ENCODE peak calls at places on chromosome X, in seven cellular contexts. One of them, this sample, is unnamed.

GRCh38 chrX:41518127-41518840 is 71.1 kb downstream of the NYX start:
- DNase-seq in body of pancreas: no peak
- DNase-seq in IMR-90: no peak
- DNase-seq in brain microvascular endothelial cell: no peak
- DNase-seq in PC-3: no peak
- DNase-seq in HCT116: no peak
- DNase-seq in dorsolateral prefrontal cortex: no peak
- DNase-seq in this sample: no peak

GRCh38 chrX:133601116-133601515 is 185.8 kb upstream of the GPC4 start:
- DNase-seq in body of pancreas: no peak
- DNase-seq in IMR-90: no peak
- DNase-seq in brain microvascular endothelial cell: no peak
- DNase-seq in PC-3: no peak
- DNase-seq in HCT116: no peak
- DNase-seq in dorsolateral prefrontal cortex: no peak
- DNase-seq in this sample: no peak

GRCh38 chrX:8025705-8026104 is 98.5 kb upstream of the PNPLA4 start:
- DNase-seq in body of pancreas: no peak
- DNase-seq in IMR-90: no peak
- DNase-seq in brain microvascular endothelial cell: no peak
- DNase-seq in PC-3: no peak
- DNase-seq in HCT116: no peak
- DNase-seq in dorsolateral prefrontal cortex: no peak
- DNase-seq in this sample: no peak

GRCh38 chrX:153816821-153817220 is 13.5 kb downstream of the PDZD4 start:
- DNase-seq in body of pancreas: no peak
- DNase-seq in IMR-90: no peak
- DNase-seq in brain microvascular endothelial cell: no peak
- DNase-seq in PC-3: no peak
- DNase-seq in HCT116: no peak
- DNase-seq in dorsolateral prefrontal cortex: no peak
- DNase-seq in this sample: no peak

GRCh38 chrX:45697591-45697990 is 496.9 kb upstream of the DIPK2B start:
- DNase-seq in body of pancreas: no peak
- DNase-seq in IMR-90: peak; percentile 90
- DNase-seq in brain microvascular endothelial cell: peak; percentile 66
- DNase-seq in PC-3: peak; percentile 81
- DNase-seq in HCT116: no peak
- DNase-seq in dorsolateral prefrontal cortex: no peak
- DNase-seq in this sample: peak; percentile 8

GRCh38 chrX:14352511-14352910 is 176.8 kb upstream of the GLRA2 start:
- DNase-seq in body of pancreas: no peak
- DNase-seq in IMR-90: no peak
- DNase-seq in brain microvascular endothelial cell: no peak
- DNase-seq in PC-3: peak; percentile 3
- DNase-seq in HCT116: no peak
- DNase-seq in dorsolateral prefrontal cortex: no peak
- DNase-seq in this sample: no peak

GRCh38 chrX:37746951-37747350 is 32.9 kb upstream of the CYBB start:
- DNase-seq in body of pancreas: no peak
- DNase-seq in IMR-90: no peak
- DNase-seq in brain microvascular endothelial cell: no peak
- DNase-seq in PC-3: no peak
- DNase-seq in HCT116: no peak
- DNase-seq in dorsolateral prefrontal cortex: no peak
- DNase-seq in this sample: no peak

GRCh38 chrX:1093112-1093511 is 119.3 kb downstream of the CRLF2 start:
- DNase-seq in body of pancreas: no peak
- DNase-seq in IMR-90: no peak
- DNase-seq in brain microvascular endothelial cell: no peak
- DNase-seq in PC-3: no peak
- DNase-seq in HCT116: no peak
- DNase-seq in dorsolateral prefrontal cortex: no peak
- DNase-seq in this sample: no peak

GRCh38 chrX:44244008-44244407 is 99.5 kb downstream of the EFHC2 start:
- DNase-seq in body of pancreas: no peak
- DNase-seq in IMR-90: peak; percentile 29
- DNase-seq in brain microvascular endothelial cell: peak; percentile 27
- DNase-seq in PC-3: peak; percentile 60
- DNase-seq in HCT116: peak; percentile 12
- DNase-seq in dorsolateral prefrontal cortex: no peak
- DNase-seq in this sample: no peak

GRCh38 chrX:132488092-132488749 is 617 bp downstream of the MBNL3 start:
- DNase-seq in body of pancreas: peak; percentile 14
- DNase-seq in IMR-90: peak; percentile 10
- DNase-seq in brain microvascular endothelial cell: no peak
- DNase-seq in PC-3: peak; percentile 41
- DNase-seq in HCT116: no peak
- DNase-seq in dorsolateral prefrontal cortex: no peak
- DNase-seq in this sample: peak; percentile 35

GRCh38 chrX:136112286-136112685 is 35.0 kb upstream of the FHL1 start:
- DNase-seq in body of pancreas: no peak
- DNase-seq in IMR-90: no peak
- DNase-seq in brain microvascular endothelial cell: no peak
- DNase-seq in PC-3: no peak
- DNase-seq in HCT116: no peak
- DNase-seq in dorsolateral prefrontal cortex: no peak
- DNase-seq in this sample: no peak

GRCh38 chrX:37690123-37690522 is 4.5 kb downstream of the XK start:
- DNase-seq in body of pancreas: no peak
- DNase-seq in IMR-90: no peak
- DNase-seq in brain microvascular endothelial cell: no peak
- DNase-seq in PC-3: no peak
- DNase-seq in HCT116: no peak
- DNase-seq in dorsolateral prefrontal cortex: no peak
- DNase-seq in this sample: no peak

GRCh38 chrX:129997081-129997480 is 14.6 kb downstream of the BCORL1 start:
- DNase-seq in body of pancreas: no peak
- DNase-seq in IMR-90: no peak
- DNase-seq in brain microvascular endothelial cell: no peak
- DNase-seq in PC-3: no peak
- DNase-seq in HCT116: no peak
- DNase-seq in dorsolateral prefrontal cortex: no peak
- DNase-seq in this sample: no peak

GRCh38 chrX:15616531-15616930 is 15.8 kb upstream of the ACE2 start:
- DNase-seq in body of pancreas: no peak
- DNase-seq in IMR-90: no peak
- DNase-seq in brain microvascular endothelial cell: no peak
- DNase-seq in PC-3: no peak
- DNase-seq in HCT116: no peak
- DNase-seq in dorsolateral prefrontal cortex: no peak
- DNase-seq in this sample: no peak

GRCh38 chrX:110172215-110172614 is 145.7 kb downstream of the AMMECR1 start:
- DNase-seq in body of pancreas: no peak
- DNase-seq in IMR-90: no peak
- DNase-seq in brain microvascular endothelial cell: no peak
- DNase-seq in PC-3: no peak
- DNase-seq in HCT116: no peak
- DNase-seq in dorsolateral prefrontal cortex: no peak
- DNase-seq in this sample: no peak
- H3K27me3 ChIP-seq in body of pancreas: no peaks in the 10 kb centered on the region
- H3K27me3 ChIP-seq in IMR-90: no peaks in the 10 kb centered on the region
- H3K27me3 ChIP-seq in brain microvascular endothelial cell: no peaks in the 10 kb centered on the region
- H3K27me3 ChIP-seq in PC-3: no peaks in the 10 kb centered on the region
- H3K27me3 ChIP-seq in HCT116: no peaks in the 10 kb centered on the region
- H3K27me3 ChIP-seq in dorsolateral prefrontal cortex: no peaks in the 10 kb centered on the region
- H3K27me3 ChIP-seq in this sample: no peaks in the 10 kb centered on the region

GRCh38 chrX:40169193-40170086 is 71.7 kb upstream of the BCOR start:
- DNase-seq in body of pancreas: no peak
- DNase-seq in IMR-90: peak; percentile 75
- DNase-seq in brain microvascular endothelial cell: peak; percentile 77
- DNase-seq in PC-3: peak; percentile 85
- DNase-seq in HCT116: peak; percentile 78
- DNase-seq in dorsolateral prefrontal cortex: peak; percentile 29
- DNase-seq in this sample: no peak
- H3K27me3 ChIP-seq in body of pancreas: no peaks in the 10 kb centered on the region
- H3K27me3 ChIP-seq in IMR-90: peaks cover 20% of the 10 kb centered on the region
- H3K27me3 ChIP-seq in brain microvascular endothelial cell: no peaks in the 10 kb centered on the region
- H3K27me3 ChIP-seq in PC-3: no peaks in the 10 kb centered on the region
- H3K27me3 ChIP-seq in HCT116: no peaks in the 10 kb centered on the region
- H3K27me3 ChIP-seq in dorsolateral prefrontal cortex: no peaks in the 10 kb centered on the region
- H3K27me3 ChIP-seq in this sample: no peaks in the 10 kb centered on the region

GRCh38 chrX:88416965-88417364 is 330.1 kb upstream of the CPXCR1 start:
- DNase-seq in body of pancreas: no peak
- DNase-seq in IMR-90: no peak
- DNase-seq in brain microvascular endothelial cell: no peak
- DNase-seq in PC-3: no peak
- DNase-seq in HCT116: no peak
- DNase-seq in dorsolateral prefrontal cortex: no peak
- DNase-seq in this sample: no peak

GRCh38 chrX:88416002-88416401 is 331.0 kb upstream of the CPXCR1 start:
- DNase-seq in body of pancreas: no peak
- DNase-seq in IMR-90: no peak
- DNase-seq in brain microvascular endothelial cell: no peak
- DNase-seq in PC-3: peak; percentile 61
- DNase-seq in HCT116: no peak
- DNase-seq in dorsolateral prefrontal cortex: no peak
- DNase-seq in this sample: no peak
- H3K27me3 ChIP-seq in body of pancreas: no peaks in the 10 kb centered on the region
- H3K27me3 ChIP-seq in IMR-90: no peaks in the 10 kb centered on the region
- H3K27me3 ChIP-seq in brain microvascular endothelial cell: no peaks in the 10 kb centered on the region
- H3K27me3 ChIP-seq in PC-3: no peaks in the 10 kb centered on the region
- H3K27me3 ChIP-seq in HCT116: no peaks in the 10 kb centered on the region
- H3K27me3 ChIP-seq in dorsolateral prefrontal cortex: no peaks in the 10 kb centered on the region
- H3K27me3 ChIP-seq in this sample: no peaks in the 10 kb centered on the region

GRCh38 chrX:110242371-110242770 is 75.5 kb downstream of the AMMECR1 start:
- DNase-seq in body of pancreas: no peak
- DNase-seq in IMR-90: no peak
- DNase-seq in brain microvascular endothelial cell: no peak
- DNase-seq in PC-3: no peak
- DNase-seq in HCT116: no peak
- DNase-seq in dorsolateral prefrontal cortex: no peak
- DNase-seq in this sample: no peak
- H3K27me3 ChIP-seq in body of pancreas: no peaks in the 10 kb centered on the region
- H3K27me3 ChIP-seq in IMR-90: peaks cover 1% of the 10 kb centered on the region
- H3K27me3 ChIP-seq in brain microvascular endothelial cell: no peaks in the 10 kb centered on the region
- H3K27me3 ChIP-seq in PC-3: no peaks in the 10 kb centered on the region
- H3K27me3 ChIP-seq in HCT116: no peaks in the 10 kb centered on the region
- H3K27me3 ChIP-seq in dorsolateral prefrontal cortex: no peaks in the 10 kb centered on the region
- H3K27me3 ChIP-seq in this sample: no peaks in the 10 kb centered on the region

GRCh38 chrX:138756234-138756633 is 44.7 kb upstream of the FGF13 start:
- DNase-seq in body of pancreas: no peak
- DNase-seq in IMR-90: no peak
- DNase-seq in brain microvascular endothelial cell: peak; percentile 2
- DNase-seq in PC-3: peak; percentile 73
- DNase-seq in HCT116: no peak
- DNase-seq in dorsolateral prefrontal cortex: peak; percentile 28
- DNase-seq in this sample: peak; percentile 56
- H3K27me3 ChIP-seq in body of pancreas: no peaks in the 10 kb centered on the region
- H3K27me3 ChIP-seq in IMR-90: peaks cover 4% of the 10 kb centered on the region
- H3K27me3 ChIP-seq in brain microvascular endothelial cell: no peaks in the 10 kb centered on the region
- H3K27me3 ChIP-seq in PC-3: no peaks in the 10 kb centered on the region
- H3K27me3 ChIP-seq in HCT116: no peaks in the 10 kb centered on the region
- H3K27me3 ChIP-seq in dorsolateral prefrontal cortex: no peaks in the 10 kb centered on the region
- H3K27me3 ChIP-seq in this sample: no peaks in the 10 kb centered on the region

GRCh38 chrX:72129661-72130060 is 2.1 kb downstream of the RTL5 start:
- DNase-seq in body of pancreas: no peak
- DNase-seq in IMR-90: no peak
- DNase-seq in brain microvascular endothelial cell: no peak
- DNase-seq in PC-3: no peak
- DNase-seq in HCT116: no peak
- DNase-seq in dorsolateral prefrontal cortex: no peak
- DNase-seq in this sample: no peak
- H3K27me3 ChIP-seq in body of pancreas: no peaks in the 10 kb centered on the region
- H3K27me3 ChIP-seq in IMR-90: peaks cover 50% of the 10 kb centered on the region
- H3K27me3 ChIP-seq in brain microvascular endothelial cell: no peaks in the 10 kb centered on the region
- H3K27me3 ChIP-seq in PC-3: peaks cover 12% of the 10 kb centered on the region
- H3K27me3 ChIP-seq in HCT116: no peaks in the 10 kb centered on the region
- H3K27me3 ChIP-seq in dorsolateral prefrontal cortex: no peaks in the 10 kb centered on the region
- H3K27me3 ChIP-seq in this sample: no peaks in the 10 kb centered on the region

GRCh38 chrX:17494231-17494630 is 119.2 kb downstream of the NHS start:
- DNase-seq in body of pancreas: no peak
- DNase-seq in IMR-90: no peak
- DNase-seq in brain microvascular endothelial cell: no peak
- DNase-seq in PC-3: peak; percentile 35
- DNase-seq in HCT116: no peak
- DNase-seq in dorsolateral prefrontal cortex: no peak
- DNase-seq in this sample: no peak
- H3K27me3 ChIP-seq in body of pancreas: no peaks in the 10 kb centered on the region
- H3K27me3 ChIP-seq in IMR-90: peaks cover 4% of the 10 kb centered on the region
- H3K27me3 ChIP-seq in brain microvascular endothelial cell: no peaks in the 10 kb centered on the region
- H3K27me3 ChIP-seq in PC-3: no peaks in the 10 kb centered on the region
- H3K27me3 ChIP-seq in HCT116: no peaks in the 10 kb centered on the region
- H3K27me3 ChIP-seq in dorsolateral prefrontal cortex: no peaks in the 10 kb centered on the region
- H3K27me3 ChIP-seq in this sample: no peaks in the 10 kb centered on the region

GRCh38 chrX:47370278-47370677 is at the start of gene ZNF157:
- DNase-seq in body of pancreas: no peak
- DNase-seq in IMR-90: no peak
- DNase-seq in brain microvascular endothelial cell: no peak
- DNase-seq in PC-3: no peak
- DNase-seq in HCT116: no peak
- DNase-seq in dorsolateral prefrontal cortex: no peak
- DNase-seq in this sample: no peak

GRCh38 chrX:47360423-47361179 is 9.8 kb upstream of the ZNF157 start:
- DNase-seq in body of pancreas: no peak
- DNase-seq in IMR-90: no peak
- DNase-seq in brain microvascular endothelial cell: no peak
- DNase-seq in PC-3: no peak
- DNase-seq in HCT116: no peak
- DNase-seq in dorsolateral prefrontal cortex: no peak
- DNase-seq in this sample: no peak

GRCh38 chrX:47361538-47362511 is 8.6 kb upstream of the ZNF157 start:
- DNase-seq in body of pancreas: peak; percentile 45
- DNase-seq in IMR-90: peak; percentile 95
- DNase-seq in brain microvascular endothelial cell: peak; percentile 96
- DNase-seq in PC-3: peak; percentile 67
- DNase-seq in HCT116: peak; percentile 84
- DNase-seq in dorsolateral prefrontal cortex: peak; percentile 91
- DNase-seq in this sample: peak; percentile 76

DNA sequence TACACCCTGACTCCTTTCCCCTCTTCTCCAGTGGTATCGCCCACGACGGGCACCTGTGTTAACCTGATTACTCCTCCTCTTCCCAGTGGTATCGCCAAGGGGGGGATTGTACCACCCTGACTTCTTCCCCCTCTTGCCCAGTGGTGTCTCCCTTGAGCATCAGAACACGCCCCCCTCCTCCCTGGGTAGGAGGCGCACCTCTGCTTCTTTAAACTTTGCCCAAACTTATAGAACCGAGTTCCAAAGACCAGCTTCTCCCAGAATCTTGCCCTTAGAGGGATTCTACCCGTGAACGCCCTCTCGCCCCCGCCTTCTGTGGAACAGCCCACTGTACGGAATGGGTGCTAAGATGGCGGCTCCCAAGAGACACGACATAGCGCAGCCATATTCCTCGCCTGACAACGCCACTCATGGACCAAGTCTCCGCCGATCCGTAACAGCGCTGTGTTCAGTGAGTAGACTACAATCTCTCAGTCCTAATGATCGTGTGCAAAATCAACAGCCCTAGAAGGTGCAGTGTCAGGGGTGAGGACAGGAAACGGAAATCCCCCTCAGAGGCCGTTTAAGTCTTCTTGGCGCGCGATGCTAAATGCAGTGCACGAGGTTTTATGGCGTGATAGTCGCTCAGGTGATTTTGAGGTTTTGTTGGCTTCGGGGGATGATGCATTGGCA is 4.2 kb upstream of the ZNF157 start:
- DNase-seq in body of pancreas: peak; percentile 50
- DNase-seq in IMR-90: peak; percentile 57
- DNase-seq in brain microvascular endothelial cell: peak; percentile 62
- DNase-seq in PC-3: peak; percentile 43
- DNase-seq in HCT116: no peak
- DNase-seq in dorsolateral prefrontal cortex: peak; percentile 77
- DNase-seq in this sample: peak; percentile 62
- H3K27me3 ChIP-seq in body of pancreas: no peaks in the 10 kb centered on the region
- H3K27me3 ChIP-seq in IMR-90: no peaks in the 10 kb centered on the region
- H3K27me3 ChIP-seq in brain microvascular endothelial cell: no peaks in the 10 kb centered on the region
- H3K27me3 ChIP-seq in PC-3: no peaks in the 10 kb centered on the region
- H3K27me3 ChIP-seq in HCT116: no peaks in the 10 kb centered on the region
- H3K27me3 ChIP-seq in dorsolateral prefrontal cortex: no peaks in the 10 kb centered on the region
- H3K27me3 ChIP-seq in this sample: no peaks in the 10 kb centered on the region